ENCODE peak calls at places on chromosomes 12 and 14, in seven cellular contexts. B is psoas muscle; G is right cardiac atrium; E is Karpas-422; Q is right lobe of liver; I is stomach; N is CD8-positive, alpha-beta T cell. F is an unnamed sample.
A peak's percentile ranks its signal among the peaks of the same experiment; 100 is the strongest.

GRCh38 chr14:21868442-21869046 is 194.9 kb upstream of the OR4E1 start:
- DNase-seq in N (peak; percentile 84), Q (peak; percentile 28), B (no peak), I (peak; percentile 73), E (peak; percentile 91), G (peak; percentile 62), F (no peak)

GRCh38 chr14:72439707-72440106 is 454.2 kb downstream of the DPF3 start:
- DNase-seq in N (no peak), E (no peak), I (no peak), Q (no peak), B (no peak), G (no peak), F (no peak)

GRCh38 chr12:95608252-95609033 is 57.2 kb upstream of the USP44 start:
- DNase-seq in N (no peak), E (no peak), I (peak; percentile 85), B (peak; percentile 67), G (peak; percentile 90), Q (peak; percentile 65), F (peak; percentile 83)

GRCh38 chr14:70289138-70289537 is 70.3 kb downstream of the COX16 start:
- DNase-seq in B (no peak), I (no peak), G (no peak), N (no peak), E (no peak), Q (no peak), F (no peak)

GRCh38 chr12:46153267-46153872 is 115.5 kb downstream of the SLC38A1 start:
- DNase-seq in E (peak; percentile 59), B (no peak), Q (no peak), I (no peak), N (no peak), G (no peak), F (no peak)

GRCh38 chr14:61201171-61201570 is 80.0 kb downstream of the TMEM30B start:
- DNase-seq in Q (no peak), G (no peak), E (no peak), B (no peak), N (no peak), I (no peak), F (no peak)

GRCh38 chr12:39807043-39807442 is 187.4 kb upstream of the ABCD2 start:
- DNase-seq in G (no peak), N (no peak), E (no peak), B (no peak), I (no peak), Q (no peak), F (no peak)

GRCh38 chr12:121190523-121191031 is 19.4 kb upstream of the P2RX4 start:
- DNase-seq in N (no peak), I (no peak), B (no peak), Q (no peak), G (no peak), E (peak; percentile 38), F (no peak)

GRCh38 chr12:78194448-78194847 is 363.8 kb downstream of the NAV3 start:
- DNase-seq in G (no peak), Q (no peak), E (no peak), B (no peak), N (no peak), I (no peak), F (no peak)

GRCh38 chr14:97061198-97061597 is 264.0 kb downstream of the VRK1 start:
- DNase-seq in G (peak; percentile 53), I (no peak), B (no peak), E (no peak), N (no peak), Q (no peak), F (no peak)

GRCh38 chr14:75361751-75362433 is 65.9 kb upstream of the JDP2 start:
- DNase-seq in Q (no peak), E (no peak), B (peak; percentile 61), I (no peak), N (no peak), G (peak; percentile 74), F (no peak)

GRCh38 chr12:130331146-130331545 is 6.5 kb upstream of the PIWIL1 start:
- DNase-seq in N (no peak), G (no peak), B (no peak), Q (no peak), I (no peak), E (peak; percentile 19), F (no peak)

GRCh38 chr12:46266869-46267617 is 1.8 kb downstream of the SLC38A1 start:
- DNase-seq in G (peak; percentile 70), Q (peak; percentile 45), B (peak; percentile 39), I (peak; percentile 70), N (peak; percentile 72), E (peak; percentile 84), F (peak; percentile 79)

GRCh38 chr14:92513966-92514843 is 624 bp downstream of the RIN3 start:
- DNase-seq in Q (peak; percentile 80), I (no peak), N (peak; percentile 75), G (peak; percentile 74), B (no peak), E (no peak), F (peak; percentile 76)

GRCh38 chr12:68972570-68972969 is 39.6 kb upstream of the CPM start:
- DNase-seq in Q (peak; percentile 48), B (no peak), E (no peak), I (no peak), N (no peak), G (no peak), F (no peak)

GRCh38 chr12:78085562-78086182 is 255.0 kb downstream of the NAV3 start:
- DNase-seq in G (no peak), I (no peak), E (no peak), B (no peak), N (no peak), Q (no peak), F (no peak)

GRCh38 chr12:7712841-7713442 is 1.7 kb downstream of the DPPA3 start:
- DNase-seq in G (no peak), I (no peak), E (no peak), N (no peak), Q (no peak), B (no peak), F (no peak)

GRCh38 chr12:106066051-106066705 is 72.6 kb downstream of the NUAK1 start:
- DNase-seq in G (no peak), Q (no peak), E (no peak), B (no peak), I (no peak), N (no peak), F (no peak)

GRCh38 chr12:24489939-24490338 is 459.0 kb downstream of the BCAT1 start:
- DNase-seq in B (no peak), E (no peak), G (no peak), Q (no peak), I (no peak), N (no peak), F (no peak)

GRCh38 chr14:38143170-38143569 is 64.5 kb upstream of the SSTR1 start:
- DNase-seq in N (no peak), E (no peak), B (no peak), I (no peak), G (no peak), Q (no peak), F (no peak)

GRCh38 chr14:99508896-99509629 is 27.9 kb downstream of the CCNK start:
- DNase-seq in G (peak; percentile 32), N (no peak), E (no peak), Q (peak; percentile 80), B (peak; percentile 52), I (peak; percentile 77), F (no peak)

GRCh38 chr12:119804011-119804641 is 73.0 kb downstream of the CIT start:
- DNase-seq in Q (peak; percentile 38), B (peak; percentile 75), E (peak; percentile 86), I (peak; percentile 57), N (no peak), G (peak; percentile 80), F (peak; percentile 69)

GRCh38 chr14:106605548-106606448 is 1079.4 kb downstream of the TMEM121 start:
- DNase-seq in G (peak; percentile 60), I (peak; percentile 52), Q (peak; percentile 35), N (peak; percentile 83), B (no peak), E (peak; percentile 92), F (peak; percentile 71)

GRCh38 chr12:10634427-10634826 is 21.0 kb upstream of the MAGOHB start:
- DNase-seq in N (no peak), I (no peak), E (no peak), Q (no peak), G (no peak), B (no peak), F (no peak)

GRCh38 chr12:24356189-24356708 is 406.8 kb upstream of the SOX5 start:
- DNase-seq in B (no peak), I (no peak), G (no peak), Q (no peak), N (no peak), E (no peak), F (no peak)

DNA sequence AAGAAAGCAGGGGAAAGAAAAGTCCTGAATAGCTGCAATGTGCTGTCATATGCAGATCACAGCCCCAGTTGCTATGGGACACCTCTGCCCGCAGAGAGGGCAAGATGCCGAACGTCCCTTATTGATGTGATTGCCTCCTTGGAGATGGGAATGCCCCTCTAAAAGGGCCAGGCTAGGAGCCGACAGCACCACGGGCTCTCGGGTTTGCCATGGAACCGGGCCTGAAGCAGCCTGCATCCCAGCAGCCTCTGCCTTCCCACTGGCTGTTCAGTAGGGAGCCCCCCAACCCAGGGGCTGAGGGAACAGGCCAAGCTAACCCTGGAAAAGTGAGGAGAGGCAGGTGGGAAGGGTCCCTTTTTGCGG is 223.3 kb downstream of the ZFP36L1 start:
- DNase-seq in G (no peak), N (no peak), E (no peak), B (no peak), I (no peak), Q (no peak), F (no peak)
- H3K27ac ChIP-seq in G (peak overlapping the region; percentile 9), N (no peak overlapping the region), E (no peak overlapping the region), B (peak overlapping the region; percentile 30), I (peak overlapping the region; percentile 85), Q (peak overlapping the region; percentile 73), F (peak overlapping the region; percentile 83)

DNA sequence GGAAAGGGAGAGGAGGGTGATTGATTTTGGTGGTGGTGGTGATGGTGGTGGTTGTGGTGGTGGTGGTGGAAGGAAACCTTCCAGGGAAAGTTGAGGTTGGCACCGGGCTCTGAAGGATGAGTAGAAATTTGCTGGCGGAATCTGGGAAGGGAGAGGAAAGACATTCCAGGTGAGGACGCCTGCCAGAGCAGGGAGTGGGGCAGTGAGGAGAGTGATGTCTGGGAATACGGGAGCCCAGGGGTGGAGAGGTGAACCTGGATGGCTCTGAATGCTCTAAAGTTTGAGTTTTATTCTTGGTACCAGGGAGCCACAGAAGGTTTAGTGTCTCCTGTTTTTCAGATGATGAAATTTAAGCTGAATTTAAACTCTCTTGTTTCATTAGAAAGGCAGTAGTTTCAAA is 16.0 kb downstream of the CHST11 start:
- DNase-seq in N (no peak), G (no peak), I (no peak), E (no peak), Q (no peak), B (no peak), F (no peak)
- H3K4me3 ChIP-seq in N (no peak overlapping the region), G (no peak overlapping the region), I (no peak overlapping the region), E (no peak overlapping the region), Q (no peak overlapping the region), B (no peak overlapping the region), F (no peak overlapping the region)

DNA sequence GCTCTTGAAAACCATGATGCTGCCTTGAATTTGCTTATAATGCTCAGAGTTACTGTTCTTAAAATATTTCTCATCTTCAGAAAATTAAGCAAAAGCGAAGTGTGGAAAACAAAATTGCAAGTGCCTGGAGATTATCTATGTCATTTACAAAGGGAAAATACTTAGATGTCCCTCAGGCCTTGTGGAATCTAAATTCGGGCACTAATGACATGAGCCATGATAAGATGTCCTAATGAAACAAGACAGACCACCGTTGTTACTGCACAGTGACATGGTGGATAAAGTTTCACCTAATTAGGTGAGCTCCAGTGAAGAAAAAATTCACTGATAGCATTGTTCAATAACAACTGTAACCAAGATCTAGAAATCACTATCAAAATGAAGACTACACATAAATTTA is 30.4 kb downstream of the PPP1R13B start:
- DNase-seq in I (no peak), N (no peak), Q (no peak), E (no peak), G (no peak), B (no peak), F (no peak)
- H3K4me1 ChIP-seq in I (peaks cover 32% of the 10 kb centered on the region), N (peaks cover 27% of the 10 kb centered on the region), Q (no peaks in the 10 kb centered on the region), E (peaks cover 8% of the 10 kb centered on the region), G (peaks cover 6% of the 10 kb centered on the region), B (peaks cover 13% of the 10 kb centered on the region), F (peaks cover 39% of the 10 kb centered on the region)

GRCh38 chr14:88535813-88536212 is 19.0 kb downstream of the PTPN21 start:
- DNase-seq in G (no peak), I (no peak), N (no peak), E (no peak), B (no peak), Q (no peak), F (no peak)
- H3K27ac ChIP-seq in G (peak overlapping the region; percentile 50), I (no peak overlapping the region), N (no peak overlapping the region), E (no peak overlapping the region), B (peak overlapping the region; percentile 9), Q (no peak overlapping the region), F (no peak overlapping the region)

F was measured in upper lobe of right lung.